ENCODE peak calls at places on chromosome 15, in six cellular contexts. One of them, this sample, is unnamed.

GRCh38 chr15:64877435-64877834 is 34.3 kb upstream of the ANKDD1A start:
- DNase-seq in sigmoid colon: peak
- DNase-seq in Peyer's patch: peak
- DNase-seq in BJ: no peak
- DNase-seq in GM12865: no peak
- DNase-seq in kidney: peak
- DNase-seq in this sample: no peak

GRCh38 chr15:75202251-75203016 is 752 bp downstream of the C15orf39 start:
- DNase-seq in sigmoid colon: peak
- DNase-seq in Peyer's patch: peak
- DNase-seq in BJ: no peak
- DNase-seq in GM12865: peak
- DNase-seq in kidney: peak
- DNase-seq in this sample: peak

GRCh38 chr15:93646193-93646592 is 557.2 kb upstream of the RGMA start:
- DNase-seq in sigmoid colon: no peak
- DNase-seq in Peyer's patch: no peak
- DNase-seq in BJ: no peak
- DNase-seq in GM12865: no peak
- DNase-seq in kidney: no peak
- DNase-seq in this sample: no peak

GRCh38 chr15:59062985-59063384 is 42.0 kb upstream of the CCNB2 start:
- DNase-seq in sigmoid colon: no peak
- DNase-seq in Peyer's patch: no peak
- DNase-seq in BJ: no peak
- DNase-seq in GM12865: peak
- DNase-seq in kidney: no peak
- DNase-seq in this sample: no peak

GRCh38 chr15:73922186-73923151 is 3.8 kb upstream of the LOXL1 start:
- DNase-seq in sigmoid colon: no peak
- DNase-seq in Peyer's patch: no peak
- DNase-seq in BJ: no peak
- DNase-seq in GM12865: no peak
- DNase-seq in kidney: peak
- DNase-seq in this sample: peak

GRCh38 chr15:49847937-49848823 is 227.3 kb downstream of the DTWD1 start:
- DNase-seq in sigmoid colon: no peak
- DNase-seq in Peyer's patch: no peak
- DNase-seq in BJ: peak
- DNase-seq in GM12865: no peak
- DNase-seq in kidney: no peak
- DNase-seq in this sample: peak

GRCh38 chr15:97929456-97930229 is 30.9 kb upstream of the ARRDC4 start:
- DNase-seq in sigmoid colon: no peak
- DNase-seq in Peyer's patch: no peak
- DNase-seq in BJ: no peak
- DNase-seq in GM12865: no peak
- DNase-seq in kidney: no peak
- DNase-seq in this sample: no peak

GRCh38 chr15:36940636-36941285 is 159.6 kb downstream of the MEIS2 start:
- DNase-seq in sigmoid colon: no peak
- DNase-seq in Peyer's patch: no peak
- DNase-seq in BJ: no peak
- DNase-seq in GM12865: no peak
- DNase-seq in kidney: no peak
- DNase-seq in this sample: no peak

GRCh38 chr15:89907289-89907688 is 5.5 kb downstream of the ARPIN start:
- DNase-seq in sigmoid colon: no peak
- DNase-seq in Peyer's patch: peak
- DNase-seq in BJ: no peak
- DNase-seq in GM12865: no peak
- DNase-seq in kidney: no peak
- DNase-seq in this sample: no peak

GRCh38 chr15:38041576-38041975 is 107.1 kb downstream of the TMCO5A start:
- DNase-seq in sigmoid colon: no peak
- DNase-seq in Peyer's patch: no peak
- DNase-seq in BJ: peak
- DNase-seq in GM12865: no peak
- DNase-seq in kidney: no peak
- DNase-seq in this sample: peak

GRCh38 chr15:99106417-99107220 is 1.7 kb downstream of the SYNM start:
- DNase-seq in sigmoid colon: peak
- DNase-seq in Peyer's patch: no peak
- DNase-seq in BJ: no peak
- DNase-seq in GM12865: no peak
- DNase-seq in kidney: peak
- DNase-seq in this sample: peak

GRCh38 chr15:74780983-74781672 is 752 bp upstream of the CSK start:
- DNase-seq in sigmoid colon: no peak
- DNase-seq in Peyer's patch: peak
- DNase-seq in BJ: no peak
- DNase-seq in GM12865: peak
- DNase-seq in kidney: no peak
- DNase-seq in this sample: no peak

GRCh38 chr15:31488437-31489204 is 162.0 kb downstream of the KLF13 start:
- DNase-seq in sigmoid colon: peak
- DNase-seq in Peyer's patch: peak
- DNase-seq in BJ: no peak
- DNase-seq in GM12865: peak
- DNase-seq in kidney: peak
- DNase-seq in this sample: peak

GRCh38 chr15:25775317-25775912 is 87.7 kb downstream of the ATP10A start:
- DNase-seq in sigmoid colon: no peak
- DNase-seq in Peyer's patch: no peak
- DNase-seq in BJ: peak
- DNase-seq in GM12865: peak
- DNase-seq in kidney: peak
- DNase-seq in this sample: peak
- H3K4me3 ChIP-seq in sigmoid colon: no peak
- H3K4me3 ChIP-seq in Peyer's patch: no peak
- H3K4me3 ChIP-seq in BJ: no peak
- H3K4me3 ChIP-seq in GM12865: no peak
- H3K4me3 ChIP-seq in kidney: no peak
- H3K4me3 ChIP-seq in this sample: no peak

GRCh38 chr15:52113708-52114107 is 1.1 kb upstream of the BCL2L10 start:
- DNase-seq in sigmoid colon: no peak
- DNase-seq in Peyer's patch: no peak
- DNase-seq in BJ: no peak
- DNase-seq in GM12865: no peak
- DNase-seq in kidney: no peak
- DNase-seq in this sample: no peak
- TF ChIP-seq CTCF in sigmoid colon: no peak
- TF ChIP-seq CTCF in Peyer's patch: peak
- TF ChIP-seq CTCF in BJ: no peak
- TF ChIP-seq CTCF in GM12865: no peak
- TF ChIP-seq CTCF in kidney: no peak
- TF ChIP-seq CTCF in this sample: no peak

GRCh38 chr15:51227967-51228783 is 110.2 kb downstream of the CYP19A1 start:
- DNase-seq in sigmoid colon: no peak
- DNase-seq in Peyer's patch: no peak
- DNase-seq in BJ: peak
- DNase-seq in GM12865: peak
- DNase-seq in kidney: no peak
- DNase-seq in this sample: peak
- H3K4me3 ChIP-seq in sigmoid colon: no peak
- H3K4me3 ChIP-seq in Peyer's patch: no peak
- H3K4me3 ChIP-seq in BJ: no peak
- H3K4me3 ChIP-seq in GM12865: no peak
- H3K4me3 ChIP-seq in kidney: no peak
- H3K4me3 ChIP-seq in this sample: no peak

DNA sequence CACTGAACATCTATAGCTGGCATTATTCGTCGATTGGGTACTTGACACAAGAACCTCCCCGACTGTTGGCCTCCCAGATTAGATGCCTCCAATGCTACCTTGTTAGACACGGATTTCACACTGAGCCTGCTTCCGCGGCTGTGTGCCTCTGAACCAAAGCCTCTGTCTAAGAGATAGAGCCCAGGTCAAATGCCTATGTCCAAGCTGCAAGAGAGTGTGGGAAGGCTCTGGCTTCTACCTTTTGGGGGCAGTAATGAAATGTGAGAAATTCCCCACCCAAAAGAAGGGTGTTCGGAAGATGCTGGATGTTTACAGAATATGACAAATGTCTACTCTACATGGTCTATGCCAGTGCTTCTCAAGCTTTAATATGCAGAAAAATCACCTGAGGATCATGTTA is 2.0 kb upstream of the RPUSD2 start:
- DNase-seq in sigmoid colon: no peak
- DNase-seq in Peyer's patch: no peak
- DNase-seq in BJ: no peak
- DNase-seq in GM12865: no peak
- DNase-seq in kidney: no peak
- DNase-seq in this sample: no peak
- TF ChIP-seq CTCF in sigmoid colon: no peak
- TF ChIP-seq CTCF in Peyer's patch: peak
- TF ChIP-seq CTCF in BJ: peak
- TF ChIP-seq CTCF in GM12865: peak
- TF ChIP-seq CTCF in kidney: no peak
- TF ChIP-seq CTCF in this sample: peak

DNA sequence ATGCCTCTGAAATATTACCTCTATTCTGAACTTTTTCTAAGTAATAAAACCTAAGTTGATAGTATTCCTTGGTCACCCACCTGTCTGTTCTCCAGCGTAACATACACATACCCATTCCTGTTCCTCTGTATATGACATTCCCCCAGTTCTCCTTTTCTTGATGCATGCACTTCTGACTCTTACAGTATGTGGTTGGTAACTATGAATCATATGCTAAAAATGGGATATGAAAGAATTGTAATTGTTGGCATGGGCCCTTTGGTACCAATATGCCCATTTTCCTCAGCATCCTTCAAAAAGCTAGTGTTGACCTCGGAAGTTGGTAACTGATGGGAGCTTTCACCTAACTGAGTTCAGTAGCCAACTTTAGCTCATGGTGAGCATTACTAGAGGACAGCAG is 171.1 kb downstream of the KLHL25 start:
- DNase-seq in sigmoid colon: no peak
- DNase-seq in Peyer's patch: no peak
- DNase-seq in BJ: no peak
- DNase-seq in GM12865: no peak
- DNase-seq in kidney: no peak
- DNase-seq in this sample: no peak
- H3K4me3 ChIP-seq in sigmoid colon: no peak
- H3K4me3 ChIP-seq in Peyer's patch: peak
- H3K4me3 ChIP-seq in BJ: no peak
- H3K4me3 ChIP-seq in GM12865: no peak
- H3K4me3 ChIP-seq in kidney: peak
- H3K4me3 ChIP-seq in this sample: no peak

DNA sequence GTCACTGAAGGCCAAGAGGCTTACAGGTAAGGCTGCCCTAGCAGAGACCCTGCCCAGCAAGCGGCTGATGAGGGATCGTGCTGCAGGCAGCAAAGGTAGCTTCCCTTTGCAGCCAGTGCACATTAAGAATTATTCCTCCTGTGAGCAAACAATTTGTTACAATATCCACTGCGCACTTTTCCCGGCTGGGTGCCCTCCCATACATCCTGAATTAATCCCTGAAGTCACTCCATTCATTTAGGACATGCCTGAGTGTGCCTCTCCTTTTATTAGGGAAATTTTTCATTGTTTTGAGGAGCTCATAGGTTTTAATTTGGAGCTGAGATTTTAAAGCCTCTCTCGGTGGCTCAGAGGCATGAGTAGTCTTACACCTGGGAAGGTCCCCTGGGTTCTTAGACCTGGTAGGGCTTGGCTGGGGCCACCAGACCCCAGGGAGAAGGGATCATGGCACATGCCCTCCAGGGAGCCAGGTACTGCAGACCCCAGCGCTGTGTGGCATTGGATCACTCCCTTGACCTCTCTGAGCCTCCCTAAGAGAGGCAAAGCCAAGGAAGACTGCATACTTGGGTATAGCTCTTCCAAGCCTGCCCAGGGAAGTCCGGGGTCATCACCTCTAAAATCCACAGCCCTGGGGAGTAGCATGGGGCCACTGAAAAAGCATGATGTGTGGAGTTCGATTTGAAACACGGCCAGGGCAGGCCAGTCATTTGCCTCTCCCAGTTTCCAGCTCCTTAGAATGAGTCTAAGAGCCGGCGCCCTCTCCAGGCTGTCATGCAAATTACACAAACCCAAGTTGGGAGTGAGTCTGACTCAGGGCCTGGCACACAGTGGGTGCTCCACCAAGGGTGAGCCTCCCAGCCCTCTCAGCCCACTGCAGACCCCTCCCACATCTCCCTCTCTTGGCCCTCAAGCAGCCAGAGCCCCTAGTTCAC is 151.9 kb upstream of the LINGO1 start:
- DNase-seq in sigmoid colon: no peak
- DNase-seq in Peyer's patch: no peak
- DNase-seq in BJ: no peak
- DNase-seq in GM12865: peak
- DNase-seq in kidney: no peak
- DNase-seq in this sample: no peak
- TF ChIP-seq CTCF in sigmoid colon: no peak
- TF ChIP-seq CTCF in Peyer's patch: no peak
- TF ChIP-seq CTCF in BJ: peak
- TF ChIP-seq CTCF in GM12865: peak
- TF ChIP-seq CTCF in kidney: peak
- TF ChIP-seq CTCF in this sample: peak

This sample was measured in astrocyte of the spinal cord.